ENCODE peak calls at places on chromosomes 3 and 15, in seven cellular contexts. J is neural progenitor cell, L is K562, T is ovary, X is mammary epithelial cell, P is cardiac muscle cell, C is A549. F is an unnamed sample.

GRCh38 chr3:119550090-119550910 is 9.1 kb downstream of the CD80 start:
- DNase-seq in J (no peak), L (no peak), T (no peak), X (no peak), P (no peak), C (no peak), F (no peak)

GRCh38 chr3:153232737-153233330 is 70.8 kb downstream of the RAP2B start:
- DNase-seq in J (no peak), L (no peak), T (no peak), X (no peak), P (peak), C (no peak), F (no peak)

GRCh38 chr3:151869186-151869585 is 4.3 kb upstream of the SUCNR1 start:
- DNase-seq in J (peak), L (no peak), T (no peak), X (no peak), P (no peak), C (no peak), F (no peak)

GRCh38 chr3:162597221-162597620 is 1100.6 kb downstream of the OTOL1 start:
- DNase-seq in J (no peak), L (no peak), T (no peak), X (no peak), P (no peak), C (no peak), F (no peak)

GRCh38 chr3:138412821-138413531 is 21.4 kb upstream of the ESYT3 start:
- DNase-seq in J (no peak), L (peak), T (no peak), X (no peak), P (peak), C (peak), F (no peak)

GRCh38 chr3:114308830-114309229 is 15.0 kb downstream of the TIGIT start:
- DNase-seq in J (no peak), L (no peak), T (no peak), X (no peak), P (no peak), C (no peak), F (no peak)

GRCh38 chr15:80783275-80783674 is 4.1 kb downstream of the CEMIP start:
- DNase-seq in J (no peak), L (no peak), T (no peak), X (no peak), P (no peak), C (no peak), F (no peak)

GRCh38 chr15:74318376-74319137 is 48.9 kb downstream of the CYP11A1 start:
- DNase-seq in J (no peak), L (no peak), T (peak), X (no peak), P (peak), C (no peak), F (no peak)

GRCh38 chr3:17372811-17373210 is 369.6 kb downstream of the TBC1D5 start:
- DNase-seq in J (no peak), L (no peak), T (no peak), X (peak), P (peak), C (peak), F (no peak)

GRCh38 chr3:131988209-131988608 is 46.6 kb downstream of the CPNE4 start:
- DNase-seq in J (peak), L (no peak), T (no peak), X (no peak), P (no peak), C (no peak), F (no peak)

GRCh38 chr3:191076903-191077552 is 122.0 kb upstream of the OSTN start:
- DNase-seq in J (no peak), L (no peak), T (no peak), X (no peak), P (no peak), C (no peak), F (no peak)

GRCh38 chr3:25404569-25404968 is 23.5 kb upstream of the RARB start:
- DNase-seq in J (no peak), L (no peak), T (no peak), X (no peak), P (no peak), C (no peak), F (no peak)

GRCh38 chr3:9430733-9431132 is 33.3 kb downstream of the SETD5 start:
- DNase-seq in J (no peak), L (no peak), T (no peak), X (no peak), P (no peak), C (no peak), F (no peak)

GRCh38 chr3:9433884-9434521 is 36.6 kb downstream of the SETD5 start:
- DNase-seq in J (no peak), L (no peak), T (no peak), X (no peak), P (no peak), C (no peak), F (no peak)

GRCh38 chr3:9422712-9423424 is 25.5 kb downstream of the SETD5 start:
- DNase-seq in J (peak), L (peak), T (peak), X (peak), P (peak), C (peak), F (peak)

DNA sequence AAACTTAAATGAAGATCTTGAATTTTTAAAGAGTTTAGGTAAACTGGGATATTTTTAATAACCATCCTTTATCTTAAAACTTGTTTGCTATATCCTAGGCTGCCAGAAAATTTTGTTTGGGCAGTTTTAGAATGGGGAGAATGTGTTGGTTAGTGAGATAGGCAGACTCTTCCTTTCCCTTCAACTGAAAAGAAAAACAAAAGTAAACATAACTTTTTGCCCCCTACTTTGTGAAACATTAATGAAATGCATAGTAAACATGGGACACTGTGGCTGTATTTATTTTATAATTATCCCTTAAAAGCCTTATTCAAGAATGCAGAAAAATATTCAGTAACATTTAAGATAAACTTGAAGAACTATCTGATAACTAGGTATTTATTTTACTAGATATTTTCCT is 31.0 kb downstream of the SETD5 start:
- DNase-seq in J (no peak), L (no peak), T (no peak), X (no peak), P (no peak), C (no peak), F (no peak)
- H3K27ac ChIP-seq in J (no peak), L (no peak), T (no peak), X (no peak), P (no peak), C (no peak), F (no peak)

GRCh38 chr3:10484709-10485108 is 20.7 kb downstream of the ATP2B2 start:
- DNase-seq in J (no peak), L (no peak), T (no peak), X (no peak), P (no peak), C (no peak), F (no peak)
- H3K27ac ChIP-seq in J (no peak), L (no peak), T (no peak), X (no peak), P (no peak), C (no peak), F (no peak)

GRCh38 chr3:46129588-46130272 is 78.4 kb downstream of the CCR1 start:
- DNase-seq in J (no peak), L (no peak), T (no peak), X (no peak), P (no peak), C (no peak), F (no peak)
- H3K27ac ChIP-seq in J (no peak), L (no peak), T (no peak), X (no peak), P (no peak), C (no peak), F (no peak)

GRCh38 chr15:31307270-31308184 is 19.1 kb upstream of the KLF13 start:
- DNase-seq in J (no peak), L (no peak), T (no peak), X (no peak), P (no peak), C (no peak), F (no peak)
- H3K27ac ChIP-seq in J (no peak), L (no peak), T (no peak), X (no peak), P (no peak), C (peak), F (peak)

DNA sequence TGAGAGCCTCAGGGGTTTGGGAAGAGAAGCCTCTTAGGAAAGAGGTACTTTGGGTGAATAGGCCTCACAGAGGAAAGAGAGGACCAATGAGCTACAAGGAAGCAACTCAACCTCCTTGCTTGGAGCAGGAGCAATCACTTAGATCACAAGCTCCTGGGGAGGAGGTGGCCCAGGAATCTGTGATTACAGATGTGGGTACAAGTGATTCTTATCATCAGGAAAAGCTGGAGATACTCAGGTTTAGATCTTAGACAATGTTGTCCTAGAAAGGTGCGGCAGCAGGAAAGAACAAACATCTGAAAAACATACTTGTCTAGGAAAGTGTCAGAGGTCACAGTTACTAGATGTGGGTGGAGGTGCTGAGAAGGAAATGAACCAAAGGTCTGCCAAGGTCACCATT is 8.2 kb downstream of the PARP16 start:
- DNase-seq in J (no peak), L (no peak), T (no peak), X (no peak), P (no peak), C (no peak), F (no peak)
- H3K27ac ChIP-seq in J (no peak), L (no peak), T (no peak), X (no peak), P (no peak), C (no peak), F (no peak)